ENCODE peak calls at places on chromosome 7, in seven cellular contexts. F is PC-3, D is hepatocyte, K is HCT116, V is GM23248, N is OCI-LY7, Q is SK-N-SH. Z is an unnamed sample.

GRCh38 chr7:30136339-30136738 is 1.6 kb downstream of the MTURN start:
- DNase-seq in F (no peak), D (no peak), K (no peak), V (no peak), N (no peak), Q (no peak), Z (peak; percentile 39)

GRCh38 chr7:127556404-127556803 is 29.0 kb downstream of the GCC1 start:
- DNase-seq in F (no peak), D (no peak), K (no peak), V (no peak), N (no peak), Q (no peak), Z (no peak)

GRCh38 chr7:151430391-151431205 is 9.3 kb downstream of the CRYGN start:
- DNase-seq in F (no peak), D (no peak), K (no peak), V (no peak), N (no peak), Q (no peak), Z (no peak)

GRCh38 chr7:92421676-92422435 is 25.4 kb upstream of the GATAD1 start:
- DNase-seq in F (no peak), D (peak; percentile 60), K (no peak), V (no peak), N (peak; percentile 12), Q (peak; percentile 40), Z (no peak)

GRCh38 chr7:17370901-17371550 is 72.6 kb downstream of the AHR start:
- DNase-seq in F (peak; percentile 29), D (no peak), K (no peak), V (peak; percentile 43), N (no peak), Q (no peak), Z (no peak)

GRCh38 chr7:149772236-149772820 is 1.1 kb downstream of the ZNF467 start:
- DNase-seq in F (no peak), D (peak; percentile 51), K (no peak), V (peak; percentile 20), N (no peak), Q (peak; percentile 79), Z (peak; percentile 65)

GRCh38 chr7:159104188-159105030 is 40.3 kb downstream of the VIPR2 start:
- DNase-seq in F (no peak), D (no peak), K (no peak), V (no peak), N (no peak), Q (peak; percentile 77), Z (no peak)

GRCh38 chr7:2008936-2009540 is 223.7 kb downstream of the MAD1L1 start:
- DNase-seq in F (no peak), D (no peak), K (no peak), V (no peak), N (no peak), Q (peak; percentile 38), Z (no peak)

GRCh38 chr7:75762350-75762917 is 9.6 kb downstream of the CCL26 start:
- DNase-seq in F (peak; percentile 74), D (peak; percentile 76), K (peak; percentile 40), V (peak; percentile 88), N (peak; percentile 84), Q (peak; percentile 84), Z (peak; percentile 69)

GRCh38 chr7:125184801-125185200 is 255.2 kb upstream of the POT1 start:
- DNase-seq in F (peak; percentile 26), D (no peak), K (no peak), V (no peak), N (no peak), Q (no peak), Z (no peak)

GRCh38 chr7:132150711-132151110 is 425.6 kb downstream of the PLXNA4 start:
- DNase-seq in F (no peak), D (no peak), K (no peak), V (no peak), N (no peak), Q (no peak), Z (no peak)

GRCh38 chr7:522071-522937 is 2.7 kb upstream of the PDGFA start:
- DNase-seq in F (peak; percentile 37), D (peak; percentile 81), K (no peak), V (peak; percentile 60), N (no peak), Q (no peak), Z (peak; percentile 68)

GRCh38 chr7:110835209-110835608 is 255.7 kb upstream of the LRRN3 start:
- DNase-seq in F (peak; percentile 47), D (peak; percentile 49), K (no peak), V (no peak), N (no peak), Q (peak; percentile 2), Z (no peak)

GRCh38 chr7:33733865-33734650 is 171.3 kb upstream of the BMPER start:
- DNase-seq in F (no peak), D (peak; percentile 75), K (no peak), V (no peak), N (no peak), Q (no peak), Z (no peak)

GRCh38 chr7:39691821-39692220 is 68.4 kb downstream of the RALA start:
- DNase-seq in F (peak; percentile 62), D (no peak), K (peak; percentile 13), V (peak; percentile 82), N (no peak), Q (no peak), Z (no peak)

GRCh38 chr7:67854236-67854635 is 857.6 kb downstream of the TYW1 start:
- DNase-seq in F (no peak), D (peak; percentile 18), K (no peak), V (peak; percentile 15), N (no peak), Q (no peak), Z (no peak)

GRCh38 chr7:17934612-17935247 is 5.6 kb downstream of the SNX13 start:
- DNase-seq in F (no peak), D (no peak), K (no peak), V (no peak), N (no peak), Q (no peak), Z (no peak)

GRCh38 chr7:50730459-50731400 is 52.0 kb downstream of the GRB10 start:
- DNase-seq in F (peak; percentile 36), D (no peak), K (no peak), V (peak; percentile 26), N (no peak), Q (no peak), Z (peak; percentile 24)

GRCh38 chr7:116097365-116098009 is 66.9 kb upstream of the TFEC start:
- DNase-seq in F (peak; percentile 89), D (no peak), K (peak; percentile 75), V (peak; percentile 89), N (no peak), Q (no peak), Z (no peak)

DNA sequence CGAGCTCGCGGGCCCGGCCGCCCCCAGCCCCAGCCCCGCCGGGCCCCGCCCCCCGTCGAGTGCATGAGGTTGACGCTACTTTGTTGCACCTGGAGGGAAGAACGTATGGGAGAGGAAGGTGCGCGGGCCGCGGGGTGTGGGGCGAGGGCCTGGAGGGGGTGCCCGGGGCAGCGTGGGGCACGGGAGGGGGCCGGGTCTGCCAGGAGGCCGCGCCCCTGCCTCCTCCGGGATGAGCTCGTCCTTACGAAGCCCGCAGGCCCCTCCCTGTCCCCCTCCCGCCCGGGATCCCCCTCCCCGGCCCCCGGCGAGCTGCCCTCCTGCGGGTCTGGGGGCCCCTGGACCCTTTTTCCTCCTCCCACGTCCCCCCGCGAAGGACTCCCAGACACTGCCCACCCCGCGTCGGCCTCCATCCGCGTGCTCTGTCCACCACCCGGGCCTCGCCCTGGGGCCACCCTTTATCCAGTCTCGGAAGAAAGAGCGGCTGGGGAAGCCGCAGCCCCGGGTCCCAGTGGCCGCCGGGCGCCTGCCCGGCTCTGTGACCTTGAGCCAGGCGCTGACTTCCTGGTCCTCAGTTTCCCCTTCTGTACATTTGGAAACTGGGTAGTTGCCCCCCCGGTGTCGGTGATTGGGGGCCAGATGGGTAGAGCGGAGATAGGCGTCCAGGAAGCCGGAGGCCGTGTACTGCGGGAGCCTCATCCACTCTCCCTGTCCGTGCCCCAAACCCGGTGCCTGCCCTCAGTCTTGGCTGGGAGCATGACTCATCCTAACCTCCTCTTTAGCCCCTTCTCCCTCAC is 521 bp downstream of the LIMK1 start:
- DNase-seq in F (peak; percentile 31), D (peak; percentile 67), K (no peak), V (peak; percentile 85), N (peak; percentile 75), Q (peak; percentile 91), Z (no peak)
- TF ChIP-seq EZH2phosphoT487 in F (no peak), D (no peak), K (no peak), V (no peak), N (no peak), Q (no peak), Z (no peak)

DNA sequence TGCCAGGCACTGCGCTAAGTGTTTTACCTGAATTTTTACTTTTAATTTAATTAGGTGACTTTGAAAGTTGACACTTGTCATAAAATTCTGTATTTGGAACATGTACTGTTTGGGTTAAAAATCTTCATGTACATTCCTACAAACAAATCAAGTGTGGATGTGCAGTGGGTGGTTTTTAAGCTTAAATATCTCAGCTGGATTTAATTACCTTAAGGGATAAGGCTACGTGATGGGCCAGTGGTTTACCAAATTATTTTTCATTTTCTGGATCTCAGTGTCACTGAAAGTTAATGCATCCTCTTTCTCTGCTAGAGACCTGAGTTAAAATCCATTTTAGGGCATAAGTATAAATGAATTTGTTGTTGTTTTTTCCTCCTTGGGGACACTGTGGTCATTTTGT is 51.1 kb downstream of the EXOC4 start:
- DNase-seq in F (no peak), D (no peak), K (no peak), V (no peak), N (no peak), Q (no peak), Z (no peak)
- TF ChIP-seq EZH2phosphoT487 in F (no peak), D (no peak), K (no peak), V (no peak), N (no peak), Q (no peak), Z (no peak)

DNA sequence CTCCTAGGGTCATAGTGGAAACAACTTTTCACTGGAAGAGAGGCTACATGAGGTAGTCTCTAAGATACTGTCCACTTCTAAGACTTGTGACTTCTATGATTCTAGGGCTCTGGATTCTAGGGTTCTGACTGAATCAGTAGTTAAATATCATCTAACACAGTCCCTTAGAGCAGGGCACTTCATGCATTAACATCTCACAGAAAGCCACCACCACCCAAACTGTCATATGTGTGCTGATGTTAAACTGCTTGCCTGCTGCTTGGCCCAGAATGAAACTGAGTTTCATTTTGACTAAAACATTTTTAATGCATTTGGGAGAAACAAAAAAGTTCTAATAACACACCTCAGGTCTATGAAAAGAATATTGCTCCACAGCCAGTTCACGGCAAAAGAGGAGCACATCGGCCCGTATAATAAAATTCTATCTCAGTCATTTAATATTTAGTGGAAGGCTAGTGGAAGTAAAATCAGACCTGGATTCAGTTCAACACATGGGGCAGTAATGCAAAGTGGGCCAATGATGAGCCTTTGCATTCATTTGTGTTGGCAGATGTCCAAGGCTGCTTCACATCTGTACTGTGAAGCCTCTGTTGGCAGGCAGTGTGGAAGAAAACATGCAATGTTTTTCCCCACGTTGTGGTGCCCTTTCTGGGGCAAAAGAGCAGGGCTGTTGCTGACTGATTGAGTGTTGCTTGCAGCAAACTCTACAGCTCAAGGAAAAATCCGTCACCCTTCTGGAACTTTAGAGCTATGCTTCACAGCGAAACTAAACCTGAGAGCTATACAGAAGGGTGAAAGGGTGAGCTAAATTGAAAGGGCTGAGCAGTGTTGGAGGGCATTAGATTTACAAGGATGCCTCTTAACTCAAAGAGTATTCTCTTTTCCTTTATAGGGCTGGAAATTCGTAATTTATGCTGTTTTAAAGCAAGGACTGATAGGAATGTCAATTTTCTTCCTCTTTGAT is 33.5 kb upstream of the AUTS2 start:
- DNase-seq in F (no peak), D (peak; percentile 82), K (no peak), V (peak; percentile 38), N (peak; percentile 48), Q (peak; percentile 85), Z (no peak)
- TF ChIP-seq EZH2phosphoT487 in F (no peak), D (no peak), K (no peak), V (no peak), N (no peak), Q (no peak), Z (no peak)

GRCh38 chr7:4916115-4916514 is 32.6 kb upstream of the RADIL start:
- DNase-seq in F (no peak), D (no peak), K (no peak), V (no peak), N (no peak), Q (no peak), Z (no peak)

GRCh38 chr7:4919969-4920766 is 36.7 kb upstream of the RADIL start:
- DNase-seq in F (no peak), D (no peak), K (no peak), V (no peak), N (no peak), Q (no peak), Z (no peak)
- TF ChIP-seq EZH2phosphoT487 in F (no peak), D (no peak), K (no peak), V (no peak), N (no peak), Q (no peak), Z (no peak)

Z was measured in neural progenitor cell.